ENCODE peak calls at places on chromosomes 5 and 9, in six cellular contexts. One of them, this sample, is unnamed.

GRCh38 chr5:142014911-142015584 is 2.2 kb upstream of the GNPDA1 start:
- DNase-seq in AG08395: peak; percentile 36
- DNase-seq in HTR-8/SVneo: peak; percentile 51
- DNase-seq in amygdala: no peak
- DNase-seq in Kasumi-1: peak; percentile 78
- DNase-seq in activated T-helper 1 cell treated with Interleukin-2 at 50 U/mL for 16 hours: no peak
- DNase-seq in this sample: peak; percentile 77

GRCh38 chr9:130886981-130887380 is 9.6 kb downstream of the QRFP start:
- DNase-seq in HTR-8/SVneo: no peak
- DNase-seq in amygdala: no peak
- DNase-seq in activated T-helper 1 cell treated with Interleukin-2 at 50 U/mL for 16 hours: no peak
- DNase-seq in Kasumi-1: no peak
- DNase-seq in AG08395: no peak
- DNase-seq in this sample: no peak

GRCh38 chr5:133829786-133830185 is 138.6 kb downstream of the C5orf15 start:
- DNase-seq in AG08395: no peak
- DNase-seq in HTR-8/SVneo: no peak
- DNase-seq in amygdala: no peak
- DNase-seq in Kasumi-1: no peak
- DNase-seq in activated T-helper 1 cell treated with Interleukin-2 at 50 U/mL for 16 hours: no peak
- DNase-seq in this sample: no peak

GRCh38 chr5:72167790-72168189 is 60.5 kb downstream of the MAP1B start:
- DNase-seq in Kasumi-1: no peak
- DNase-seq in amygdala: no peak
- DNase-seq in HTR-8/SVneo: no peak
- DNase-seq in AG08395: peak; percentile 71
- DNase-seq in activated T-helper 1 cell treated with Interleukin-2 at 50 U/mL for 16 hours: no peak
- DNase-seq in this sample: no peak

GRCh38 chr5:161691911-161692310 is 6.4 kb downstream of the GABRA6 start:
- DNase-seq in Kasumi-1: no peak
- DNase-seq in amygdala: no peak
- DNase-seq in AG08395: no peak
- DNase-seq in HTR-8/SVneo: no peak
- DNase-seq in activated T-helper 1 cell treated with Interleukin-2 at 50 U/mL for 16 hours: no peak
- DNase-seq in this sample: no peak

GRCh38 chr9:34987160-34988040 is 2.1 kb upstream of the DNAJB5 start:
- DNase-seq in HTR-8/SVneo: no peak
- DNase-seq in Kasumi-1: no peak
- DNase-seq in AG08395: no peak
- DNase-seq in amygdala: no peak
- DNase-seq in activated T-helper 1 cell treated with Interleukin-2 at 50 U/mL for 16 hours: no peak
- DNase-seq in this sample: no peak

GRCh38 chr9:12785251-12785880 is 10.5 kb downstream of the LURAP1L start:
- DNase-seq in amygdala: no peak
- DNase-seq in HTR-8/SVneo: no peak
- DNase-seq in activated T-helper 1 cell treated with Interleukin-2 at 50 U/mL for 16 hours: no peak
- DNase-seq in AG08395: no peak
- DNase-seq in Kasumi-1: no peak
- DNase-seq in this sample: peak; percentile 67

GRCh38 chr5:149519624-149520023 is 31.6 kb downstream of the CSNK1A1 start:
- DNase-seq in Kasumi-1: no peak
- DNase-seq in amygdala: no peak
- DNase-seq in activated T-helper 1 cell treated with Interleukin-2 at 50 U/mL for 16 hours: no peak
- DNase-seq in AG08395: no peak
- DNase-seq in HTR-8/SVneo: no peak
- DNase-seq in this sample: no peak

GRCh38 chr9:114911167-114911821 is 19.1 kb downstream of the TNFSF8 start:
- DNase-seq in activated T-helper 1 cell treated with Interleukin-2 at 50 U/mL for 16 hours: no peak
- DNase-seq in HTR-8/SVneo: peak; percentile 45
- DNase-seq in AG08395: peak; percentile 73
- DNase-seq in Kasumi-1: peak; percentile 45
- DNase-seq in amygdala: no peak
- DNase-seq in this sample: peak; percentile 77

GRCh38 chr5:180494510-180495181 is 467 bp downstream of the CNOT6 start:
- DNase-seq in AG08395: peak; percentile 46
- DNase-seq in activated T-helper 1 cell treated with Interleukin-2 at 50 U/mL for 16 hours: peak; percentile 36
- DNase-seq in Kasumi-1: no peak
- DNase-seq in HTR-8/SVneo: peak; percentile 31
- DNase-seq in amygdala: no peak
- DNase-seq in this sample: peak; percentile 24

GRCh38 chr9:4530375-4530774 is 40.1 kb downstream of the SLC1A1 start:
- DNase-seq in activated T-helper 1 cell treated with Interleukin-2 at 50 U/mL for 16 hours: no peak
- DNase-seq in amygdala: no peak
- DNase-seq in HTR-8/SVneo: no peak
- DNase-seq in AG08395: peak; percentile 40
- DNase-seq in Kasumi-1: no peak
- DNase-seq in this sample: no peak

GRCh38 chr5:106875591-106876297 is 795.0 kb downstream of the EFNA5 start:
- DNase-seq in AG08395: peak; percentile 13
- DNase-seq in HTR-8/SVneo: peak; percentile 2
- DNase-seq in activated T-helper 1 cell treated with Interleukin-2 at 50 U/mL for 16 hours: no peak
- DNase-seq in Kasumi-1: no peak
- DNase-seq in amygdala: no peak
- DNase-seq in this sample: peak; percentile 21

GRCh38 chr9:127451681-127452480 is 571 bp downstream of the LRSAM1 start:
- DNase-seq in HTR-8/SVneo: peak; percentile 54
- DNase-seq in activated T-helper 1 cell treated with Interleukin-2 at 50 U/mL for 16 hours: no peak
- DNase-seq in AG08395: peak; percentile 58
- DNase-seq in Kasumi-1: peak; percentile 61
- DNase-seq in amygdala: no peak
- DNase-seq in this sample: peak; percentile 51

GRCh38 chr5:97729938-97730337 is 546.9 kb upstream of the RIOK2 start:
- DNase-seq in AG08395: no peak
- DNase-seq in amygdala: no peak
- DNase-seq in activated T-helper 1 cell treated with Interleukin-2 at 50 U/mL for 16 hours: no peak
- DNase-seq in Kasumi-1: no peak
- DNase-seq in HTR-8/SVneo: no peak
- DNase-seq in this sample: no peak

GRCh38 chr5:167296680-167297079 is 994.8 kb upstream of the WWC1 start:
- DNase-seq in Kasumi-1: no peak
- DNase-seq in HTR-8/SVneo: no peak
- DNase-seq in activated T-helper 1 cell treated with Interleukin-2 at 50 U/mL for 16 hours: no peak
- DNase-seq in amygdala: no peak
- DNase-seq in AG08395: peak; percentile 12
- DNase-seq in this sample: no peak

GRCh38 chr5:142821733-142822487 is 51.7 kb downstream of the ARHGAP26 start:
- DNase-seq in Kasumi-1: peak; percentile 90
- DNase-seq in activated T-helper 1 cell treated with Interleukin-2 at 50 U/mL for 16 hours: no peak
- DNase-seq in AG08395: peak; percentile 86
- DNase-seq in HTR-8/SVneo: peak; percentile 60
- DNase-seq in amygdala: no peak
- DNase-seq in this sample: no peak

GRCh38 chr9:32069169-32069813 is 315.2 kb upstream of the ACO1 start:
- DNase-seq in Kasumi-1: peak; percentile 25
- DNase-seq in HTR-8/SVneo: no peak
- DNase-seq in AG08395: no peak
- DNase-seq in activated T-helper 1 cell treated with Interleukin-2 at 50 U/mL for 16 hours: no peak
- DNase-seq in amygdala: no peak
- DNase-seq in this sample: no peak

GRCh38 chr9:87725900-87726709 is at the start of gene CTSL:
- DNase-seq in activated T-helper 1 cell treated with Interleukin-2 at 50 U/mL for 16 hours: peak; percentile 58
- DNase-seq in amygdala: peak; percentile 87
- DNase-seq in AG08395: peak; percentile 95
- DNase-seq in HTR-8/SVneo: peak; percentile 54
- DNase-seq in Kasumi-1: peak; percentile 19
- DNase-seq in this sample: peak; percentile 95

GRCh38 chr9:92971776-92972175 is 24.5 kb downstream of the FGD3 start:
- DNase-seq in activated T-helper 1 cell treated with Interleukin-2 at 50 U/mL for 16 hours: no peak
- DNase-seq in amygdala: no peak
- DNase-seq in AG08395: no peak
- DNase-seq in HTR-8/SVneo: no peak
- DNase-seq in Kasumi-1: no peak
- DNase-seq in this sample: no peak

GRCh38 chr5:78509884-78510769 is 138.4 kb downstream of the LHFPL2 start:
- DNase-seq in amygdala: peak; percentile 26
- DNase-seq in Kasumi-1: peak; percentile 40
- DNase-seq in activated T-helper 1 cell treated with Interleukin-2 at 50 U/mL for 16 hours: peak; percentile 8
- DNase-seq in AG08395: no peak
- DNase-seq in HTR-8/SVneo: no peak
- DNase-seq in this sample: no peak

GRCh38 chr5:123527190-123527589 is 15.2 kb downstream of the CSNK1G3 start:
- DNase-seq in amygdala: no peak
- DNase-seq in HTR-8/SVneo: no peak
- DNase-seq in AG08395: no peak
- DNase-seq in activated T-helper 1 cell treated with Interleukin-2 at 50 U/mL for 16 hours: no peak
- DNase-seq in Kasumi-1: no peak
- DNase-seq in this sample: no peak

GRCh38 chr9:15499108-15499507 is 11.7 kb downstream of the PSIP1 start:
- DNase-seq in HTR-8/SVneo: no peak
- DNase-seq in Kasumi-1: no peak
- DNase-seq in AG08395: no peak
- DNase-seq in amygdala: no peak
- DNase-seq in activated T-helper 1 cell treated with Interleukin-2 at 50 U/mL for 16 hours: no peak
- DNase-seq in this sample: no peak

GRCh38 chr5:169384661-169385060 is 83.7 kb upstream of the SLIT3 start:
- DNase-seq in activated T-helper 1 cell treated with Interleukin-2 at 50 U/mL for 16 hours: no peak
- DNase-seq in Kasumi-1: no peak
- DNase-seq in amygdala: no peak
- DNase-seq in AG08395: peak; percentile 19
- DNase-seq in HTR-8/SVneo: no peak
- DNase-seq in this sample: no peak

GRCh38 chr5:136909906-136910305 is 544.6 kb upstream of the TRPC7 start:
- DNase-seq in Kasumi-1: no peak
- DNase-seq in AG08395: no peak
- DNase-seq in activated T-helper 1 cell treated with Interleukin-2 at 50 U/mL for 16 hours: no peak
- DNase-seq in HTR-8/SVneo: no peak
- DNase-seq in amygdala: no peak
- DNase-seq in this sample: no peak

GRCh38 chr5:86716121-86716520 is 98.4 kb downstream of the COX7C start:
- DNase-seq in Kasumi-1: no peak
- DNase-seq in activated T-helper 1 cell treated with Interleukin-2 at 50 U/mL for 16 hours: no peak
- DNase-seq in amygdala: no peak
- DNase-seq in AG08395: no peak
- DNase-seq in HTR-8/SVneo: no peak
- DNase-seq in this sample: no peak

GRCh38 chr5:53418844-53419243 is 61.6 kb upstream of the FST start:
- DNase-seq in AG08395: peak; percentile 63
- DNase-seq in Kasumi-1: no peak
- DNase-seq in HTR-8/SVneo: peak; percentile 33
- DNase-seq in activated T-helper 1 cell treated with Interleukin-2 at 50 U/mL for 16 hours: no peak
- DNase-seq in amygdala: no peak
- DNase-seq in this sample: no peak

GRCh38 chr9:103992938-103993595 is 101.0 kb upstream of the SMC2 start:
- DNase-seq in activated T-helper 1 cell treated with Interleukin-2 at 50 U/mL for 16 hours: no peak
- DNase-seq in amygdala: no peak
- DNase-seq in Kasumi-1: no peak
- DNase-seq in AG08395: no peak
- DNase-seq in HTR-8/SVneo: no peak
- DNase-seq in this sample: no peak

GRCh38 chr5:124064956-124065355 is 553.0 kb downstream of the CSNK1G3 start:
- DNase-seq in Kasumi-1: no peak
- DNase-seq in amygdala: no peak
- DNase-seq in HTR-8/SVneo: no peak
- DNase-seq in activated T-helper 1 cell treated with Interleukin-2 at 50 U/mL for 16 hours: no peak
- DNase-seq in AG08395: no peak
- DNase-seq in this sample: no peak

GRCh38 chr5:16529319-16529718 is 63.7 kb upstream of the ZNF622 start:
- DNase-seq in Kasumi-1: no peak
- DNase-seq in amygdala: no peak
- DNase-seq in HTR-8/SVneo: no peak
- DNase-seq in AG08395: no peak
- DNase-seq in activated T-helper 1 cell treated with Interleukin-2 at 50 U/mL for 16 hours: no peak
- DNase-seq in this sample: no peak

GRCh38 chr9:129826344-129826743 is 2.4 kb upstream of the TOR1A start:
- DNase-seq in amygdala: no peak
- DNase-seq in Kasumi-1: no peak
- DNase-seq in activated T-helper 1 cell treated with Interleukin-2 at 50 U/mL for 16 hours: no peak
- DNase-seq in HTR-8/SVneo: no peak
- DNase-seq in AG08395: peak; percentile 13
- DNase-seq in this sample: no peak

GRCh38 chr9:109072133-109072692 is 47.5 kb downstream of the TMEM245 start:
- DNase-seq in HTR-8/SVneo: no peak
- DNase-seq in Kasumi-1: no peak
- DNase-seq in amygdala: no peak
- DNase-seq in activated T-helper 1 cell treated with Interleukin-2 at 50 U/mL for 16 hours: no peak
- DNase-seq in AG08395: no peak
- DNase-seq in this sample: no peak

GRCh38 chr5:145778144-145778900 is 56.8 kb downstream of the PRELID2 start:
- DNase-seq in amygdala: peak; percentile 23
- DNase-seq in Kasumi-1: no peak
- DNase-seq in activated T-helper 1 cell treated with Interleukin-2 at 50 U/mL for 16 hours: no peak
- DNase-seq in HTR-8/SVneo: no peak
- DNase-seq in AG08395: no peak
- DNase-seq in this sample: no peak

GRCh38 chr9:127175319-127175715 is 52.9 kb upstream of the ANGPTL2 start:
- DNase-seq in Kasumi-1: no peak
- DNase-seq in HTR-8/SVneo: no peak
- DNase-seq in amygdala: no peak
- DNase-seq in activated T-helper 1 cell treated with Interleukin-2 at 50 U/mL for 16 hours: no peak
- DNase-seq in AG08395: no peak
- DNase-seq in this sample: no peak

GRCh38 chr9:111957856-111958631 is 61.4 kb downstream of the UGCG start:
- DNase-seq in AG08395: peak; percentile 79
- DNase-seq in activated T-helper 1 cell treated with Interleukin-2 at 50 U/mL for 16 hours: no peak
- DNase-seq in HTR-8/SVneo: peak; percentile 81
- DNase-seq in amygdala: no peak
- DNase-seq in Kasumi-1: peak; percentile 92
- DNase-seq in this sample: no peak